ENCODE peak calls at places on chromosome 1, in nine cellular contexts. H is myocyte; C is K562; R is fibroblast of the aortic adventitia; P is NCI-H1105; S is stimulated activated CD8-positive, alpha-beta memory T cell treated with anti-CD3 and anti-CD28 coated beads, Interleukin-4, amount 100 ng/mL, for 1 hour; Q is A172; U is epithelial cell of proximal tubule; D is breast epithelium. F is an unnamed sample.

GRCh38 chr1:192521734-192522133 is 53.8 kb upstream of the RGS1 start:
- DNase-seq in P (no peak), Q (no peak), D (no peak), R (no peak), U (no peak), C (no peak), S (no peak), H (no peak), F (no peak)

GRCh38 chr1:155759966-155760630 is 71.2 kb downstream of the DAP3 start:
- DNase-seq in R (no peak), S (no peak), P (no peak), C (no peak), U (no peak), Q (no peak), H (no peak), D (no peak), F (no peak)

GRCh38 chr1:2825487-2826189 is 24.1 kb upstream of the TTC34 start:
- DNase-seq in D (no peak), U (no peak), C (no peak), Q (no peak), R (no peak), P (no peak), S (no peak), H (no peak), F (no peak)

GRCh38 chr1:211892577-211892976 is 62.0 kb upstream of the LPGAT1 start:
- DNase-seq in C (no peak), Q (no peak), S (no peak), R (no peak), H (no peak), U (no peak), D (no peak), P (no peak), F (no peak)

GRCh38 chr1:38068220-38068979 is 21.8 kb upstream of the POU3F1 start:
- DNase-seq in U (no peak), C (no peak), R (no peak), S (no peak), D (no peak), H (no peak), Q (no peak), P (no peak), F (no peak)

GRCh38 chr1:90707363-90707710 is 9.8 kb downstream of the BARHL2 start:
- DNase-seq in U (no peak), C (no peak), R (peak; percentile 23), Q (no peak), S (no peak), H (peak; percentile 56), P (no peak), D (no peak), F (no peak)

GRCh38 chr1:172517545-172517944 is 15.4 kb upstream of the SUCO start:
- DNase-seq in R (no peak), Q (no peak), P (no peak), H (no peak), U (no peak), C (no peak), D (no peak), S (no peak), F (no peak)

GRCh38 chr1:165898837-165899236 is 71.4 kb downstream of the UCK2 start:
- DNase-seq in P (no peak), Q (peak; percentile 96), D (peak; percentile 63), S (no peak), R (peak; percentile 96), C (no peak), H (peak; percentile 100), U (peak; percentile 95), F (no peak)

GRCh38 chr1:62590255-62590969 is 6.9 kb upstream of the ANGPTL3 start:
- DNase-seq in C (no peak), R (no peak), S (no peak), P (no peak), Q (no peak), H (peak; percentile 1), D (no peak), U (no peak), F (no peak)